ENCODE peak calls at places on chromosomes 5 and 9, in four cellular contexts. B is A549, T is K562, O is HepG2. L is an unnamed sample.

GRCh38 chr5:65480306-65480865 is 1.3 kb downstream of the ADAMTS6 start:
- DNase-seq in B (peak; percentile 30), T (peak; percentile 11), O (peak; percentile 73), L (no peak)

GRCh38 chr9:87382902-87383301 is 114.8 kb upstream of the DAPK1 start:
- DNase-seq in B (peak; percentile 69), T (no peak), O (no peak), L (no peak)

GRCh38 chr9:92668746-92669526 is 995 bp downstream of the IPPK start:
- DNase-seq in B (peak; percentile 50), T (peak; percentile 80), O (peak; percentile 43), L (peak; percentile 40)

GRCh38 chr5:140549237-140550144 is 2.0 kb downstream of the EIF4EBP3 start:
- DNase-seq in B (no peak), T (peak; percentile 72), O (no peak), L (no peak)

GRCh38 chr9:32589083-32589713 is 16.2 kb upstream of the NDUFB6 start:
- DNase-seq in B (peak; percentile 63), T (peak; percentile 30), O (peak; percentile 28), L (no peak)

GRCh38 chr5:150159741-150160179 is 4.1 kb upstream of the PDGFRB start:
- DNase-seq in B (no peak), T (peak; percentile 51), O (no peak), L (no peak)

GRCh38 chr5:42641321-42642005 is 115.2 kb upstream of the CCDC152 start:
- DNase-seq in B (no peak), T (no peak), O (no peak), L (no peak)

GRCh38 chr9:116372081-116372673 is 218.6 kb downstream of the PAPPA start:
- DNase-seq in B (no peak), T (no peak), O (no peak), L (no peak)

GRCh38 chr5:74504463-74504862 is 136.1 kb downstream of the ENC1 start:
- DNase-seq in B (no peak), T (no peak), O (no peak), L (no peak)

GRCh38 chr5:124825250-124825982 is 79.0 kb upstream of the ZNF608 start:
- DNase-seq in B (no peak), T (no peak), O (no peak), L (no peak)

GRCh38 chr5:174065528-174066189 is 20.2 kb downstream of the NSG2 start:
- DNase-seq in B (no peak), T (no peak), O (peak; percentile 73), L (no peak)

GRCh38 chr9:131203438-131204219 is 72.7 kb downstream of the FAM78A start:
- DNase-seq in B (no peak), T (peak; percentile 75), O (peak; percentile 3), L (peak; percentile 39)

GRCh38 chr5:103232393-103232999 is 26.1 kb upstream of the MACIR start:
- DNase-seq in B (peak; percentile 49), T (peak; percentile 44), O (peak; percentile 41), L (no peak)

GRCh38 chr5:9898319-9898718 is 268.2 kb upstream of the TAS2R1 start:
- DNase-seq in B (peak; percentile 35), T (no peak), O (peak; percentile 5), L (peak; percentile 52)

GRCh38 chr9:96363175-96363967 is 20.1 kb downstream of the SLC35D2 start:
- DNase-seq in B (no peak), T (no peak), O (no peak), L (no peak)

GRCh38 chr5:80128129-80128528 is 93.0 kb downstream of the THBS4 start:
- DNase-seq in B (no peak), T (no peak), O (peak; percentile 67), L (no peak)

DNA sequence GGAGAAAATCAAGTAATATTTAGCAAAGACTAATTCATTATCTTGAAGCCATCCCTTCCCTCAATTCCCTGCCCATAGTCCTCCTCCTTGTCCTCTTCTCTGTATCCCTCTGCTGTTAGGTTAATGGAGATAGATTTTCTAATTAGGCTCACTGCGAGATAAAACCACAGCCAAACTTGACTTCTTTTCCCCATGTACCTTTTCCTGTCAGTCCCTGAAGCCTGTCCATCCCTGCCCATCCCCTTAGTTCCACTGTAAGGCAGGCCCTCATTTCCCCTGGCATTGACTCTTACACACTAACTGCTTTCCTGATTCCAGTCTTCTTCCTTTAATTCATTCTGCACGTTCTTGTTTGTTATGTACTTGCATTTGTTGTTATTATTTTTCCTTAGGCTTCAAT is 1.2 kb downstream of the TLR4 start:
- DNase-seq in B (no peak), T (no peak), O (no peak), L (no peak)
- TF ChIP-seq HMGXB4 in B (no peak), T (no peak), O (no peak), L (no peak)

DNA sequence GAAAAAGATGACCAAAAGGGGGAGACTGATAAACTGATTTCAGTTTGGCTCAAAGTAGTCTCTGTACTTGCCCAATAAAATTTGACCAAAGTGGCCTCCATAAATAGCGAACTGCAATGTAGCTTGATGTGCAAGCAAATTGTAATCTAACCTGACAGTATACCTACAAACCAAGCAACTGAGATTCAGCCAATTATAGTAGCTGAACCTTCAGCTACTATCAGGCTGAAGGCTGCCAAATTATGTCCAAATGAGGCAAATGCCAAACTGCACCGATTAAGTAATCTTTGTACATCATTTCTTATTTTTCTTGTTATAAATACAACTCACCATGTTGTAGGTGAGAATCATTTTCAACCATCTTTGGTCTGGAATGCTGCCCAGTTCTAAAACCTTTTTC is 390.6 kb downstream of the CDH9 start:
- DNase-seq in B (no peak), T (no peak), O (no peak), L (no peak)
- TF ChIP-seq NR3C1 in B (no peak), T (no peak), O (no peak), L (no peak)

GRCh38 chr9:4662989-4663792 is 1.1 kb downstream of the PLPP6 start:
- DNase-seq in B (peak; percentile 38), T (no peak), O (peak; percentile 65), L (no peak)

GRCh38 chr9:4662108-4662988 is at the start of gene PLPP6:
- DNase-seq in B (peak; percentile 91), T (peak; percentile 85), O (peak; percentile 86), L (peak; percentile 95)

GRCh38 chr9:4657426-4658159 is 4.5 kb upstream of the PLPP6 start:
- DNase-seq in B (peak; percentile 22), T (no peak), O (peak; percentile 77), L (no peak)

GRCh38 chr9:4663956-4664355 is 1.9 kb downstream of the PLPP6 start:
- DNase-seq in B (no peak), T (no peak), O (no peak), L (no peak)

GRCh38 chr9:4661165-4662095 is 664 bp upstream of the PLPP6 start:
- DNase-seq in B (no peak), T (no peak), O (no peak), L (no peak)
- TF ChIP-seq HMGXB4 in B (no peak), T (no peak), O (no peak), L (no peak)

DNA sequence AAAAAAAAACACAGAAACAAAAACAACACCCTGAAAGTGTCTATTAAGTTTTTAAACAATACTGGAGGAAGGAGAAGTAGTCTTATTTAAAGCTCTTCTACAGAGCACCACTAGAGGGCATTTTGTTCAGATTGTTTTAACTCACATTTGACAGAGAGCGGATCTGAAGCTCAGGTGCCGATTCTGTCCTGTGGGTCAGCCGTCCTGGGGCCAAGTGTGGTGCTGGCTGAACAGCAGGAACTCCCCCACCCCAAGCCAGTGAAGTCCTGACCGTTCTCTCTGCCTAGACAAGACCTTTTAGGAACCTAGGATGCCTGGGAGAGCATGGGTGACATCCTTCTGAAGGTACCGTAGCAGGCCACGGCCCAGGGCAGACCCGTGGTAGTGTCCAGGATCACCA is 3.9 kb downstream of the EXOC3 start:
- DNase-seq in B (peak; percentile 60), T (peak; percentile 46), O (peak; percentile 42), L (peak; percentile 13)
- TF ChIP-seq NR3C1 in B (no peak), T (no peak), O (no peak), L (no peak)